ENCODE peak calls at places on chromosome 11, in seven cellular contexts. One of them, this sample, is unnamed.

GRCh38 chr11:35227551-35228341 is 88.8 kb downstream of the CD44 start:
- DNase-seq in IMR-90: peak
- DNase-seq in CD4-positive, alpha-beta T cell: no peak
- DNase-seq in osteocyte: no peak
- DNase-seq in fibroblast of lung: no peak
- DNase-seq in AG04450: no peak
- DNase-seq in mesothelial cell of epicardium: no peak
- DNase-seq in this sample: no peak

GRCh38 chr11:9280655-9281301 is 15.6 kb upstream of the DENND5A start:
- DNase-seq in IMR-90: peak
- DNase-seq in CD4-positive, alpha-beta T cell: peak
- DNase-seq in osteocyte: peak
- DNase-seq in fibroblast of lung: peak
- DNase-seq in AG04450: no peak
- DNase-seq in mesothelial cell of epicardium: no peak
- DNase-seq in this sample: no peak

GRCh38 chr11:17649696-17650600 is 69.4 kb upstream of the MYOD1 start:
- DNase-seq in IMR-90: no peak
- DNase-seq in CD4-positive, alpha-beta T cell: no peak
- DNase-seq in osteocyte: no peak
- DNase-seq in fibroblast of lung: peak
- DNase-seq in AG04450: no peak
- DNase-seq in mesothelial cell of epicardium: no peak
- DNase-seq in this sample: no peak

GRCh38 chr11:67420147-67420645 is 4.7 kb downstream of the CARNS1 start:
- DNase-seq in IMR-90: no peak
- DNase-seq in CD4-positive, alpha-beta T cell: no peak
- DNase-seq in osteocyte: no peak
- DNase-seq in fibroblast of lung: no peak
- DNase-seq in AG04450: no peak
- DNase-seq in mesothelial cell of epicardium: no peak
- DNase-seq in this sample: no peak

GRCh38 chr11:27720277-27720830 is 20.1 kb upstream of the BDNF start:
- DNase-seq in IMR-90: peak
- DNase-seq in CD4-positive, alpha-beta T cell: no peak
- DNase-seq in osteocyte: no peak
- DNase-seq in fibroblast of lung: peak
- DNase-seq in AG04450: no peak
- DNase-seq in mesothelial cell of epicardium: peak
- DNase-seq in this sample: peak

GRCh38 chr11:126362879-126363655 is 7.6 kb downstream of the ST3GAL4 start:
- DNase-seq in IMR-90: no peak
- DNase-seq in CD4-positive, alpha-beta T cell: no peak
- DNase-seq in osteocyte: no peak
- DNase-seq in fibroblast of lung: no peak
- DNase-seq in AG04450: no peak
- DNase-seq in mesothelial cell of epicardium: no peak
- DNase-seq in this sample: no peak

GRCh38 chr11:66346476-66347424 is 679 bp downstream of the B4GAT1 start:
- DNase-seq in IMR-90: no peak
- DNase-seq in CD4-positive, alpha-beta T cell: no peak
- DNase-seq in osteocyte: no peak
- DNase-seq in fibroblast of lung: no peak
- DNase-seq in AG04450: no peak
- DNase-seq in mesothelial cell of epicardium: no peak
- DNase-seq in this sample: no peak

GRCh38 chr11:62044639-62045121 is 77.2 kb upstream of the FTH1 start:
- DNase-seq in IMR-90: no peak
- DNase-seq in CD4-positive, alpha-beta T cell: no peak
- DNase-seq in osteocyte: no peak
- DNase-seq in fibroblast of lung: no peak
- DNase-seq in AG04450: no peak
- DNase-seq in mesothelial cell of epicardium: no peak
- DNase-seq in this sample: no peak

GRCh38 chr11:2771758-2772466 is 72.1 kb upstream of the KCNQ1OT1 start:
- DNase-seq in IMR-90: no peak
- DNase-seq in CD4-positive, alpha-beta T cell: no peak
- DNase-seq in osteocyte: peak
- DNase-seq in fibroblast of lung: no peak
- DNase-seq in AG04450: no peak
- DNase-seq in mesothelial cell of epicardium: no peak
- DNase-seq in this sample: peak

GRCh38 chr11:4551346-4551979 is 6.5 kb downstream of the OR52M1 start:
- DNase-seq in IMR-90: peak
- DNase-seq in CD4-positive, alpha-beta T cell: no peak
- DNase-seq in osteocyte: no peak
- DNase-seq in fibroblast of lung: no peak
- DNase-seq in AG04450: no peak
- DNase-seq in mesothelial cell of epicardium: no peak
- DNase-seq in this sample: no peak

GRCh38 chr11:77188323-77188911 is 60.4 kb downstream of the MYO7A start:
- DNase-seq in IMR-90: peak
- DNase-seq in CD4-positive, alpha-beta T cell: peak
- DNase-seq in osteocyte: peak
- DNase-seq in fibroblast of lung: peak
- DNase-seq in AG04450: peak
- DNase-seq in mesothelial cell of epicardium: peak
- DNase-seq in this sample: peak

GRCh38 chr11:9004310-9004945 is 627 bp upstream of the NRIP3 start:
- DNase-seq in IMR-90: no peak
- DNase-seq in CD4-positive, alpha-beta T cell: peak
- DNase-seq in osteocyte: no peak
- DNase-seq in fibroblast of lung: no peak
- DNase-seq in AG04450: no peak
- DNase-seq in mesothelial cell of epicardium: no peak
- DNase-seq in this sample: peak

GRCh38 chr11:70735976-70736375 is 337.6 kb downstream of the CTTN start:
- DNase-seq in IMR-90: no peak
- DNase-seq in CD4-positive, alpha-beta T cell: no peak
- DNase-seq in osteocyte: no peak
- DNase-seq in fibroblast of lung: no peak
- DNase-seq in AG04450: no peak
- DNase-seq in mesothelial cell of epicardium: no peak
- DNase-seq in this sample: no peak

GRCh38 chr11:100354736-100355135 is 332.4 kb upstream of the ARHGAP42 start:
- DNase-seq in IMR-90: no peak
- DNase-seq in CD4-positive, alpha-beta T cell: no peak
- DNase-seq in osteocyte: no peak
- DNase-seq in fibroblast of lung: no peak
- DNase-seq in AG04450: no peak
- DNase-seq in mesothelial cell of epicardium: no peak
- DNase-seq in this sample: no peak

GRCh38 chr11:122367809-122368231 is 251.8 kb upstream of the BLID start:
- DNase-seq in IMR-90: peak
- DNase-seq in CD4-positive, alpha-beta T cell: no peak
- DNase-seq in osteocyte: no peak
- DNase-seq in fibroblast of lung: peak
- DNase-seq in AG04450: peak
- DNase-seq in mesothelial cell of epicardium: no peak
- DNase-seq in this sample: no peak

GRCh38 chr11:5380740-5381342 is 2.8 kb upstream of the OR51M1 start:
- DNase-seq in IMR-90: peak
- DNase-seq in CD4-positive, alpha-beta T cell: peak
- DNase-seq in osteocyte: no peak
- DNase-seq in fibroblast of lung: peak
- DNase-seq in AG04450: peak
- DNase-seq in mesothelial cell of epicardium: peak
- DNase-seq in this sample: peak

GRCh38 chr11:64337538-64338249 is 2.3 kb upstream of the CCDC88B start:
- DNase-seq in IMR-90: no peak
- DNase-seq in CD4-positive, alpha-beta T cell: no peak
- DNase-seq in osteocyte: no peak
- DNase-seq in fibroblast of lung: no peak
- DNase-seq in AG04450: no peak
- DNase-seq in mesothelial cell of epicardium: no peak
- DNase-seq in this sample: no peak

GRCh38 chr11:112023104-112023503 is 2.1 kb upstream of the DLAT start:
- DNase-seq in IMR-90: no peak
- DNase-seq in CD4-positive, alpha-beta T cell: no peak
- DNase-seq in osteocyte: no peak
- DNase-seq in fibroblast of lung: no peak
- DNase-seq in AG04450: no peak
- DNase-seq in mesothelial cell of epicardium: no peak
- DNase-seq in this sample: no peak
- TF ChIP-seq CTCF in IMR-90: no peak
- TF ChIP-seq CTCF in CD4-positive, alpha-beta T cell: no peak
- TF ChIP-seq CTCF in osteocyte: no peak
- TF ChIP-seq CTCF in fibroblast of lung: no peak
- TF ChIP-seq CTCF in AG04450: no peak
- TF ChIP-seq CTCF in mesothelial cell of epicardium: no peak
- TF ChIP-seq CTCF in this sample: no peak

GRCh38 chr11:280762-281485 is 2.7 kb downstream of the NLRP6 start:
- DNase-seq in IMR-90: no peak
- DNase-seq in CD4-positive, alpha-beta T cell: peak
- DNase-seq in osteocyte: no peak
- DNase-seq in fibroblast of lung: no peak
- DNase-seq in AG04450: no peak
- DNase-seq in mesothelial cell of epicardium: no peak
- DNase-seq in this sample: no peak

GRCh38 chr11:281486-282161 is 3.4 kb downstream of the NLRP6 start:
- DNase-seq in IMR-90: no peak
- DNase-seq in CD4-positive, alpha-beta T cell: no peak
- DNase-seq in osteocyte: no peak
- DNase-seq in fibroblast of lung: no peak
- DNase-seq in AG04450: no peak
- DNase-seq in mesothelial cell of epicardium: no peak
- DNase-seq in this sample: no peak

GRCh38 chr11:279966-280761 is 2.0 kb downstream of the NLRP6 start:
- DNase-seq in IMR-90: peak
- DNase-seq in CD4-positive, alpha-beta T cell: peak
- DNase-seq in osteocyte: no peak
- DNase-seq in fibroblast of lung: peak
- DNase-seq in AG04450: no peak
- DNase-seq in mesothelial cell of epicardium: no peak
- DNase-seq in this sample: peak

GRCh38 chr11:278001-278951 is at the start of gene NLRP6:
- DNase-seq in IMR-90: no peak
- DNase-seq in CD4-positive, alpha-beta T cell: no peak
- DNase-seq in osteocyte: no peak
- DNase-seq in fibroblast of lung: no peak
- DNase-seq in AG04450: no peak
- DNase-seq in mesothelial cell of epicardium: no peak
- DNase-seq in this sample: no peak

GRCh38 chr11:279040-279965 is 1.1 kb downstream of the NLRP6 start:
- DNase-seq in IMR-90: no peak
- DNase-seq in CD4-positive, alpha-beta T cell: no peak
- DNase-seq in osteocyte: no peak
- DNase-seq in fibroblast of lung: no peak
- DNase-seq in AG04450: no peak
- DNase-seq in mesothelial cell of epicardium: no peak
- DNase-seq in this sample: no peak
- TF ChIP-seq CTCF in IMR-90: no peak
- TF ChIP-seq CTCF in CD4-positive, alpha-beta T cell: no peak
- TF ChIP-seq CTCF in osteocyte: no peak
- TF ChIP-seq CTCF in fibroblast of lung: no peak
- TF ChIP-seq CTCF in AG04450: no peak
- TF ChIP-seq CTCF in mesothelial cell of epicardium: no peak
- TF ChIP-seq CTCF in this sample: no peak

DNA sequence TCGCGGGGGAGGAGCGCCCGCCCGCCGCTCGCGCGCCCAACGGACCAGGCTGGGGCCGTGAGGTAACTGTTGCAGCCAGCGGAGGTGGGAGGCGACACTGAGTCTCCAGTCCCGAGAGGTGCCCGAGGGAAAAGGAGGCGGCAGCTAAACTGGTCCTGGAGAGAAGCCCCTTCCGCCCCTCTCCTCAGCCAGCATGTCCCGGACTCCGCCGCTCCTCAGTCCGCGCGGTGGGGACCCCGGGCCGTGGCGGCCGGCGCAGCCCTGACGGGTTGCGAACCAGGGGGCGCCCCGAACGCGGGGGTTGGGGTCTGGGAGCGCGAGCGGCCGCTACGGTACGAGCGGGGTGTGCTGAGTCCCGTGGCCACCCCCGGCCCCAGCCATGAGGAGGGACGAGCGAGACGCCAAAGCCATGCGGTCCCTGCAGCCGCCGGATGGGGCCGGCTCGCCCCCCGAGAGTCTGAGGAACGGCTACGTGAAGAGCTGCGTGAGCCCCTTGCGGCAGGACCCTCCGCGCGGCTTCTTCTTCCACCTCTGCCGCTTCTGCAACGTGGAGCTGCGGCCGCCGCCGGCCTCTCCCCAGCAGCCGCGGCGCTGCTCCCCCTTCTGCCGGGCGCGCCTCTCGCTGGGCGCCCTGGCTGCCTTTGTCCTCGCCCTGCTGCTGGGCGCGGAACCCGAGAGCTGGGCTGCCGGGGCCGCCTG is at the start of gene PDE3B:
- DNase-seq in IMR-90: peak
- DNase-seq in CD4-positive, alpha-beta T cell: peak
- DNase-seq in osteocyte: no peak
- DNase-seq in fibroblast of lung: peak
- DNase-seq in AG04450: no peak
- DNase-seq in mesothelial cell of epicardium: peak
- DNase-seq in this sample: peak
- TF ChIP-seq CTCF in IMR-90: no peak
- TF ChIP-seq CTCF in CD4-positive, alpha-beta T cell: no peak
- TF ChIP-seq CTCF in osteocyte: no peak
- TF ChIP-seq CTCF in fibroblast of lung: no peak
- TF ChIP-seq CTCF in AG04450: no peak
- TF ChIP-seq CTCF in mesothelial cell of epicardium: no peak
- TF ChIP-seq CTCF in this sample: no peak

GRCh38 chr11:75311858-75312288 is 39.6 kb downstream of the ARRB1 start:
- DNase-seq in IMR-90: peak
- DNase-seq in CD4-positive, alpha-beta T cell: no peak
- DNase-seq in osteocyte: no peak
- DNase-seq in fibroblast of lung: peak
- DNase-seq in AG04450: no peak
- DNase-seq in mesothelial cell of epicardium: no peak
- DNase-seq in this sample: no peak
- TF ChIP-seq CTCF in IMR-90: no peak
- TF ChIP-seq CTCF in CD4-positive, alpha-beta T cell: no peak
- TF ChIP-seq CTCF in osteocyte: no peak
- TF ChIP-seq CTCF in fibroblast of lung: no peak
- TF ChIP-seq CTCF in AG04450: no peak
- TF ChIP-seq CTCF in mesothelial cell of epicardium: no peak
- TF ChIP-seq CTCF in this sample: no peak

GRCh38 chr11:130241697-130242096 is 73.0 kb downstream of the ZBTB44 start:
- DNase-seq in IMR-90: no peak
- DNase-seq in CD4-positive, alpha-beta T cell: no peak
- DNase-seq in osteocyte: no peak
- DNase-seq in fibroblast of lung: no peak
- DNase-seq in AG04450: no peak
- DNase-seq in mesothelial cell of epicardium: no peak
- DNase-seq in this sample: no peak
- TF ChIP-seq CTCF in IMR-90: peak
- TF ChIP-seq CTCF in CD4-positive, alpha-beta T cell: no peak
- TF ChIP-seq CTCF in osteocyte: no peak
- TF ChIP-seq CTCF in fibroblast of lung: no peak
- TF ChIP-seq CTCF in AG04450: peak
- TF ChIP-seq CTCF in mesothelial cell of epicardium: no peak
- TF ChIP-seq CTCF in this sample: no peak

DNA sequence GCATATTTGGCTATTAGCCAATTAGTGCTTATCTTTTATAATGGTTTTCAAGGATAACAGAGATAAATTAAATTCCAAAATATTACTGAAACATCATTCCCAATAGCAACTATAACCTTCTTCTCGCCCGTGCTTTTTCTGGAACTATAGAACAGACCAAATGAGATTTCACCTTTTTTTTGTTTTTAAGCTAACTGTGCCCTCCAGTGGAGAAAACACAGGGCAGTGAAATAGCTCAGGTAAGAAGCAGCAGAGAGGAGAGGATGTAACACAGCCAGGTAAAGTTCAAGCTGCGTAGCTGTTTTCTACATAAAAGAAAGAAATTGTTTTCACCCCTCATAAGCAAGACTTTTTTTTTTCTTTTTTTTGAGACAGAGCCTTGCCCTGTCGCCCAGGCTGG is 28.2 kb downstream of the HSD17B12 start:
- DNase-seq in IMR-90: no peak
- DNase-seq in CD4-positive, alpha-beta T cell: no peak
- DNase-seq in osteocyte: no peak
- DNase-seq in fibroblast of lung: no peak
- DNase-seq in AG04450: no peak
- DNase-seq in mesothelial cell of epicardium: no peak
- DNase-seq in this sample: no peak
- TF ChIP-seq CTCF in IMR-90: peak
- TF ChIP-seq CTCF in CD4-positive, alpha-beta T cell: no peak
- TF ChIP-seq CTCF in osteocyte: no peak
- TF ChIP-seq CTCF in fibroblast of lung: no peak
- TF ChIP-seq CTCF in AG04450: peak
- TF ChIP-seq CTCF in mesothelial cell of epicardium: no peak
- TF ChIP-seq CTCF in this sample: no peak

This sample was measured in endothelial cell.